ENCODE peak calls at places on chromosomes 11 and 22, in four cellular contexts. I, T, Y and B are unnamed samples.

GRCh38 chr11:134425413-134425812 is 13.4 kb upstream of the B3GAT1 start:
- DNase-seq in I (no peak), T (no peak), Y (no peak), B (no peak)

GRCh38 chr11:102070766-102071165 is 23.5 kb downstream of the CFAP300 start:
- DNase-seq in T (no peak), I (no peak), Y (no peak), B (no peak)

GRCh38 chr22:48098243-48098935 is 1335.9 kb downstream of the TBC1D22A start:
- DNase-seq in I (no peak), Y (peak; percentile 55), T (no peak), B (no peak)

GRCh38 chr11:110367571-110367970 is 62.2 kb upstream of the FDX1 start:
- DNase-seq in I (no peak), T (no peak), Y (no peak), B (no peak)

GRCh38 chr11:114172055-114172861 is 112.7 kb downstream of the ZBTB16 start:
- DNase-seq in Y (no peak), I (no peak), T (no peak), B (no peak)

GRCh38 chr11:122732342-122733300 is 77.1 kb downstream of the UBASH3B start:
- DNase-seq in I (no peak), T (peak; percentile 81), Y (no peak), B (no peak)

GRCh38 chr11:104879514-104880190 is 18.6 kb downstream of the CASP12 start:
- DNase-seq in T (no peak), I (no peak), Y (no peak), B (no peak)

GRCh38 chr22:36922752-36923457 is 9.5 kb downstream of the CSF2RB start:
- DNase-seq in I (no peak), Y (no peak), T (no peak), B (no peak)

GRCh38 chr11:46944356-46944755 is 7.8 kb downstream of the CSTPP1 start:
- DNase-seq in Y (no peak), I (no peak), T (peak; percentile 65), B (no peak)

GRCh38 chr11:32034149-32034548 is 56.7 kb upstream of the RCN1 start:
- DNase-seq in Y (no peak), T (no peak), I (no peak), B (no peak)

GRCh38 chr11:82857145-82857544 is 43.1 kb downstream of the PRCP start:
- DNase-seq in T (no peak), I (no peak), Y (no peak), B (no peak)

GRCh38 chr22:29797351-29797750 is 30.2 kb downstream of the UQCR10 start:
- DNase-seq in I (no peak), T (no peak), Y (no peak), B (peak; percentile 60)

GRCh38 chr11:127632546-127632945 is 632.0 kb upstream of the KIRREL3 start:
- DNase-seq in Y (no peak), T (no peak), I (no peak), B (no peak)

GRCh38 chr22:47629791-47630655 is 867.6 kb downstream of the TBC1D22A start:
- DNase-seq in T (no peak), Y (no peak), I (no peak), B (no peak)

GRCh38 chr11:19723572-19724342 is 11.1 kb downstream of the NAV2 start:
- DNase-seq in I (no peak), T (no peak), Y (peak; percentile 49), B (peak; percentile 79)

GRCh38 chr11:104870910-104871309 is 27.4 kb downstream of the CASP12 start:
- DNase-seq in Y (no peak), T (no peak), I (no peak), B (no peak)

GRCh38 chr11:75524576-75525432 is 937 bp downstream of the GDPD5 start:
- DNase-seq in Y (peak; percentile 63), T (peak; percentile 47), I (no peak), B (no peak)

GRCh38 chr22:37633693-37634504 is 5.6 kb upstream of the SH3BP1 start:
- DNase-seq in Y (peak; percentile 93), I (peak; percentile 95), T (peak; percentile 72), B (peak; percentile 93)

GRCh38 chr11:45964911-45965389 is 42.5 kb downstream of the LARGE2 start:
- DNase-seq in Y (peak; percentile 72), I (no peak), T (peak; percentile 87), B (no peak)

GRCh38 chr22:16937811-16938210 is 70.2 kb downstream of the GAB4 start:
- DNase-seq in Y (no peak), T (no peak), I (no peak), B (no peak)

GRCh38 chr22:21624120-21624879 is 5.5 kb downstream of the YDJC start:
- DNase-seq in Y (no peak), T (peak; percentile 60), I (no peak), B (peak; percentile 83)

GRCh38 chr22:28074526-28074925 is 155.5 kb upstream of the PITPNB start:
- DNase-seq in I (no peak), T (no peak), Y (no peak), B (no peak)

GRCh38 chr22:19957445-19957844 is 15.8 kb upstream of the TXNRD2 start:
- DNase-seq in T (peak; percentile 48), Y (no peak), I (no peak), B (peak; percentile 54)

GRCh38 chr11:68808787-68809186 is 32.9 kb downstream of the CPT1A start:
- DNase-seq in I (no peak), Y (no peak), T (no peak), B (no peak)

GRCh38 chr11:64996710-64997380 is at the start of gene BATF2:
- DNase-seq in T (peak; percentile 93), Y (peak; percentile 93), I (peak; percentile 80), B (peak; percentile 87)

GRCh38 chr11:65468874-65469333 is 29.9 kb upstream of the MALAT1 start:
- DNase-seq in T (peak; percentile 91), I (peak; percentile 85), Y (peak; percentile 94), B (no peak)

GRCh38 chr22:21876486-21877176 is 9.2 kb upstream of the MAPK1 start:
- DNase-seq in I (no peak), T (peak; percentile 17), Y (no peak), B (no peak)

GRCh38 chr11:121892863-121893262 is 223.2 kb downstream of the BLID start:
- DNase-seq in T (no peak), Y (no peak), I (no peak), B (no peak)

GRCh38 chr11:103529217-103529684 is 420.0 kb downstream of the DYNC2H1 start:
- DNase-seq in Y (no peak), I (no peak), T (peak; percentile 82), B (no peak)

GRCh38 chr11:65340226-65340625 is 6.6 kb downstream of the DPF2 start:
- DNase-seq in Y (no peak), T (no peak), I (no peak), B (no peak)

GRCh38 chr11:70590356-70590991 is 192.1 kb downstream of the CTTN start:
- DNase-seq in I (no peak), Y (no peak), T (no peak), B (no peak)

DNA sequence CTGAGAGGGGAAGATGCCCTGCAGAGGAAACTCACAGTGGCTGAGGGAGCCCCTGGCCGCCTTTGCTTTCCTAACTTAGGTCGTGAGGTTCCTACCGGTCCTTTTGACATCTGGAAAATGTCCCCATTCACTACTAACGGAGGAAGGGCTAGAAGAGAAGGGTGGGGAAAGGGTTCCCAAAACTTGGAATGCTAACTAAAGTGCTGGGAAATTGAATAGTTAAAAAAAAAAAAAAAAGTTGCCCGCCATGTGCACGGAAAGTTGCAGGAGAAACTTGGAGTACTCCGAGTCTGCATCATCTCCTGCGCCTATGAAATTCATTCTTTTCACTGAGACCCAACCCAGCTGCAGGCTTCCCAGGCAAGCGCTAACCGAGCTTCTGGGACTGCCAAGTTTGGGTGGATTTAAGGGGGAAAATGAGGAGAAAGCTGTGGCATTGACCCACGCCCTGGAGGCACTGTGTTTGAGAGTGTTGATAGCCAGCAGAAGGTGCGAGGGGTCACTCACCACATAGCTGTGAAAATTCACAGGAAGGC is 854 bp downstream of the TIMP3 start:
- DNase-seq in T (no peak), Y (no peak), I (no peak), B (no peak)
- H3K4me3 ChIP-seq in T (peak overlapping the region; percentile 54), Y (peak overlapping the region; percentile 64), I (peak overlapping the region; percentile 98), B (peak overlapping the region; percentile 68)

GRCh38 chr11:73387594-73388021 is 11.4 kb downstream of the RELT start:
- DNase-seq in I (no peak), T (peak; percentile 33), Y (no peak), B (no peak)
- H3K27ac ChIP-seq in I (no peak overlapping the region), T (no peak overlapping the region), Y (peak overlapping the region; percentile 78), B (no peak overlapping the region)

DNA sequence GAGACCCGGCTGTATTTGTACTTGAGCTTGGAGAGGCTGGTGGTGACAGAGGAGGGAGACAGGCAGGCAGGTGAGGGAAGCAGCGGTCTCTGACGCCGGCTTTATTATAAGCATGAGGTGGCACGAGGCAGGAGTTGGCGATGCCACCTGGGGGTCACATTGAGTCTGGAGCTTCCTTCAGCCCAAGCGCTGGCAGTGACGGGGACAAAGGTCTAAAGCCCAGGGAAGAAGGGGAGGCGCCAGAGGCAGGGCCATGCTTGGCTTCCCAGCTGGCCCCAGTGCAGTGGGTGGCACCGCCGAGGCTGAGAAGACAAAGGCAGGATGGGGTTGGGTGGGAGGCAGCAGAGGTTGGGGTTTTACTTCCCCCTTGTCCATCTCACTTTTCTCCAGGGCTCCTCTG is 4.5 kb downstream of the FXYD2 start:
- DNase-seq in Y (peak; percentile 76), T (no peak), I (peak; percentile 60), B (no peak)
- H3K4me1 ChIP-seq in Y (peaks cover 6% of the 10 kb centered on the region), T (peaks cover 26% of the 10 kb centered on the region), I (no peaks in the 10 kb centered on the region), B (no peaks in the 10 kb centered on the region)

GRCh38 chr11:73645972-73646631 is at the start of gene PLEKHB1:
- DNase-seq in Y (no peak), T (peak; percentile 91), I (no peak), B (peak; percentile 62)

GRCh38 chr11:73649206-73649605 is 2.8 kb downstream of the PLEKHB1 start:
- DNase-seq in I (no peak), Y (no peak), T (no peak), B (no peak)

GRCh38 chr11:73648629-73649046 is 2.3 kb downstream of the PLEKHB1 start:
- DNase-seq in T (no peak), Y (no peak), I (no peak), B (no peak)

GRCh38 chr11:73645570-73645969 is 811 bp upstream of the PLEKHB1 start:
- DNase-seq in I (no peak), Y (no peak), T (no peak), B (no peak)

GRCh38 chr11:73647459-73648100 is 1.2 kb downstream of the PLEKHB1 start:
- DNase-seq in Y (peak; percentile 96), I (peak; percentile 94), T (peak; percentile 97), B (peak; percentile 96)
- H3K4me3 ChIP-seq in Y (peak overlapping the region; percentile 36), I (peak overlapping the region; percentile 25), T (peak overlapping the region; percentile 12), B (no peak overlapping the region)

GRCh38 chr22:17998913-17999312 is 25.4 kb downstream of the MICAL3 start:
- DNase-seq in T (no peak), I (no peak), Y (no peak), B (no peak)
- H3K27ac ChIP-seq in T (no peak overlapping the region), I (no peak overlapping the region), Y (no peak overlapping the region), B (no peak overlapping the region)

GRCh38 chr11:12139144-12139881 is 28.9 kb downstream of the MICAL2 start:
- DNase-seq in T (no peak), Y (no peak), I (no peak), B (no peak)
- H3K4me1 ChIP-seq in T (peaks cover 2% of the 10 kb centered on the region), Y (peaks cover 17% of the 10 kb centered on the region), I (no peaks in the 10 kb centered on the region), B (peaks cover 25% of the 10 kb centered on the region)

GRCh38 chr11:28106351-28107043 is 1.5 kb downstream of the KIF18A start:
- DNase-seq in I (no peak), Y (no peak), T (no peak), B (no peak)
- H3K4me3 ChIP-seq in I (no peak overlapping the region), Y (no peak overlapping the region), T (no peak overlapping the region), B (no peak overlapping the region)